ENCODE peak calls at places on chromosomes 3 and 15, in seven cellular contexts. One of them, this sample, is unnamed.

GRCh38 chr15:34652726-34653033 is 69.2 kb upstream of the GOLGA8B start:
- DNase-seq in GM23338: no peak
- DNase-seq in brain microvascular endothelial cell: no peak
- DNase-seq in T-helper 2 cell: no peak
- DNase-seq in activated CD8-positive, alpha-beta T cell treated with anti-CD3 and anti-CD28 coated beads for 36 hours: no peak
- DNase-seq in anterior cingulate cortex: no peak
- DNase-seq in Calu3: no peak
- DNase-seq in this sample: no peak

GRCh38 chr3:125435231-125435630 is 60.1 kb upstream of the ZNF148 start:
- DNase-seq in anterior cingulate cortex: no peak
- DNase-seq in activated CD8-positive, alpha-beta T cell treated with anti-CD3 and anti-CD28 coated beads for 36 hours: no peak
- DNase-seq in Calu3: no peak
- DNase-seq in brain microvascular endothelial cell: no peak
- DNase-seq in T-helper 2 cell: no peak
- DNase-seq in GM23338: no peak
- DNase-seq in this sample: no peak

GRCh38 chr3:152650177-152650576 is 184.8 kb upstream of the P2RY1 start:
- DNase-seq in T-helper 2 cell: no peak
- DNase-seq in activated CD8-positive, alpha-beta T cell treated with anti-CD3 and anti-CD28 coated beads for 36 hours: no peak
- DNase-seq in anterior cingulate cortex: peak
- DNase-seq in GM23338: no peak
- DNase-seq in Calu3: peak
- DNase-seq in brain microvascular endothelial cell: no peak
- DNase-seq in this sample: no peak

GRCh38 chr3:10709110-10709781 is 106.8 kb upstream of the SLC6A11 start:
- DNase-seq in GM23338: no peak
- DNase-seq in anterior cingulate cortex: peak
- DNase-seq in brain microvascular endothelial cell: no peak
- DNase-seq in Calu3: no peak
- DNase-seq in activated CD8-positive, alpha-beta T cell treated with anti-CD3 and anti-CD28 coated beads for 36 hours: no peak
- DNase-seq in T-helper 2 cell: no peak
- DNase-seq in this sample: no peak

GRCh38 chr15:75531041-75531450 is 48.1 kb downstream of the PTPN9 start:
- DNase-seq in T-helper 2 cell: no peak
- DNase-seq in brain microvascular endothelial cell: peak
- DNase-seq in anterior cingulate cortex: peak
- DNase-seq in GM23338: no peak
- DNase-seq in activated CD8-positive, alpha-beta T cell treated with anti-CD3 and anti-CD28 coated beads for 36 hours: no peak
- DNase-seq in Calu3: no peak
- DNase-seq in this sample: no peak

GRCh38 chr3:61353353-61353752 is 102.1 kb upstream of the FHIT start:
- DNase-seq in anterior cingulate cortex: no peak
- DNase-seq in activated CD8-positive, alpha-beta T cell treated with anti-CD3 and anti-CD28 coated beads for 36 hours: no peak
- DNase-seq in GM23338: no peak
- DNase-seq in brain microvascular endothelial cell: no peak
- DNase-seq in T-helper 2 cell: no peak
- DNase-seq in Calu3: no peak
- DNase-seq in this sample: no peak

GRCh38 chr3:59446775-59447465 is 397.1 kb upstream of the CFAP20DC start:
- DNase-seq in Calu3: no peak
- DNase-seq in T-helper 2 cell: no peak
- DNase-seq in brain microvascular endothelial cell: no peak
- DNase-seq in activated CD8-positive, alpha-beta T cell treated with anti-CD3 and anti-CD28 coated beads for 36 hours: no peak
- DNase-seq in anterior cingulate cortex: no peak
- DNase-seq in GM23338: no peak
- DNase-seq in this sample: no peak

GRCh38 chr15:45331977-45332376 is 46.4 kb downstream of the GATM start:
- DNase-seq in anterior cingulate cortex: no peak
- DNase-seq in GM23338: no peak
- DNase-seq in T-helper 2 cell: no peak
- DNase-seq in brain microvascular endothelial cell: no peak
- DNase-seq in Calu3: no peak
- DNase-seq in activated CD8-positive, alpha-beta T cell treated with anti-CD3 and anti-CD28 coated beads for 36 hours: no peak
- DNase-seq in this sample: no peak

GRCh38 chr3:185420762-185421161 is 57.8 kb downstream of the MAP3K13 start:
- DNase-seq in activated CD8-positive, alpha-beta T cell treated with anti-CD3 and anti-CD28 coated beads for 36 hours: no peak
- DNase-seq in GM23338: no peak
- DNase-seq in brain microvascular endothelial cell: no peak
- DNase-seq in anterior cingulate cortex: peak
- DNase-seq in T-helper 2 cell: no peak
- DNase-seq in Calu3: peak
- DNase-seq in this sample: no peak

GRCh38 chr3:18423401-18424212 is 1.5 kb downstream of the SATB1 start:
- DNase-seq in brain microvascular endothelial cell: peak
- DNase-seq in Calu3: peak
- DNase-seq in activated CD8-positive, alpha-beta T cell treated with anti-CD3 and anti-CD28 coated beads for 36 hours: peak
- DNase-seq in T-helper 2 cell: no peak
- DNase-seq in anterior cingulate cortex: peak
- DNase-seq in GM23338: peak
- DNase-seq in this sample: no peak

GRCh38 chr3:52065264-52065756 is 8.9 kb upstream of the DUSP7 start:
- DNase-seq in brain microvascular endothelial cell: no peak
- DNase-seq in anterior cingulate cortex: no peak
- DNase-seq in Calu3: no peak
- DNase-seq in T-helper 2 cell: no peak
- DNase-seq in GM23338: no peak
- DNase-seq in activated CD8-positive, alpha-beta T cell treated with anti-CD3 and anti-CD28 coated beads for 36 hours: no peak
- DNase-seq in this sample: no peak

GRCh38 chr3:66037986-66038369 is 740 bp downstream of the MAGI1 start:
- DNase-seq in GM23338: no peak
- DNase-seq in anterior cingulate cortex: no peak
- DNase-seq in activated CD8-positive, alpha-beta T cell treated with anti-CD3 and anti-CD28 coated beads for 36 hours: peak
- DNase-seq in Calu3: peak
- DNase-seq in brain microvascular endothelial cell: no peak
- DNase-seq in T-helper 2 cell: no peak
- DNase-seq in this sample: no peak

GRCh38 chr3:145017959-145018358 is 1046.3 kb downstream of the DIPK2A start:
- DNase-seq in GM23338: no peak
- DNase-seq in anterior cingulate cortex: no peak
- DNase-seq in T-helper 2 cell: no peak
- DNase-seq in Calu3: peak
- DNase-seq in activated CD8-positive, alpha-beta T cell treated with anti-CD3 and anti-CD28 coated beads for 36 hours: no peak
- DNase-seq in brain microvascular endothelial cell: peak
- DNase-seq in this sample: no peak

GRCh38 chr3:52193059-52193458 is 4.9 kb upstream of the ALAS1 start:
- DNase-seq in brain microvascular endothelial cell: no peak
- DNase-seq in Calu3: no peak
- DNase-seq in T-helper 2 cell: no peak
- DNase-seq in activated CD8-positive, alpha-beta T cell treated with anti-CD3 and anti-CD28 coated beads for 36 hours: no peak
- DNase-seq in anterior cingulate cortex: peak
- DNase-seq in GM23338: no peak
- DNase-seq in this sample: no peak

GRCh38 chr3:114411811-114412803 is 118.3 kb downstream of the TIGIT start:
- DNase-seq in GM23338: no peak
- DNase-seq in activated CD8-positive, alpha-beta T cell treated with anti-CD3 and anti-CD28 coated beads for 36 hours: peak
- DNase-seq in brain microvascular endothelial cell: peak
- DNase-seq in Calu3: no peak
- DNase-seq in anterior cingulate cortex: no peak
- DNase-seq in T-helper 2 cell: no peak
- DNase-seq in this sample: no peak

GRCh38 chr3:177875786-177876476 is 660.3 kb upstream of the KCNMB2 start:
- DNase-seq in T-helper 2 cell: no peak
- DNase-seq in anterior cingulate cortex: no peak
- DNase-seq in GM23338: no peak
- DNase-seq in activated CD8-positive, alpha-beta T cell treated with anti-CD3 and anti-CD28 coated beads for 36 hours: no peak
- DNase-seq in Calu3: no peak
- DNase-seq in brain microvascular endothelial cell: no peak
- DNase-seq in this sample: no peak

GRCh38 chr15:65902373-65902772 is 33.1 kb downstream of the RAB11A start:
- DNase-seq in T-helper 2 cell: no peak
- DNase-seq in GM23338: peak
- DNase-seq in activated CD8-positive, alpha-beta T cell treated with anti-CD3 and anti-CD28 coated beads for 36 hours: no peak
- DNase-seq in brain microvascular endothelial cell: no peak
- DNase-seq in anterior cingulate cortex: no peak
- DNase-seq in Calu3: peak
- DNase-seq in this sample: no peak

GRCh38 chr3:50587806-50588758 is 18.8 kb downstream of the HEMK1 start:
- DNase-seq in brain microvascular endothelial cell: no peak
- DNase-seq in activated CD8-positive, alpha-beta T cell treated with anti-CD3 and anti-CD28 coated beads for 36 hours: peak
- DNase-seq in T-helper 2 cell: peak
- DNase-seq in GM23338: no peak
- DNase-seq in Calu3: no peak
- DNase-seq in anterior cingulate cortex: no peak
- DNase-seq in this sample: peak